ENCODE peak calls at places on chromosomes 13 and 19, in five cellular contexts. L is transverse colon, U is body of pancreas, S is tibial nerve, J is heart right ventricle. D is an unnamed sample.

GRCh38 chr13:26075498-26075897 is 23.7 kb upstream of the SHISA2 start:
- DNase-seq in J (no peak), U (no peak), S (no peak), L (no peak), D (no peak)

GRCh38 chr19:6392219-6393073 is 518 bp downstream of the GTF2F1 start:
- DNase-seq in J (no peak), L (no peak), S (no peak), U (no peak), D (no peak)

GRCh38 chr19:44582581-44583265 is 30.6 kb upstream of the IGSF23 start:
- DNase-seq in L (peak; percentile 55), J (no peak), U (peak; percentile 58), S (no peak), D (no peak)

GRCh38 chr19:10220695-10221094 is 10.4 kb downstream of the S1PR2 start:
- DNase-seq in J (no peak), L (no peak), S (no peak), U (no peak), D (no peak)

GRCh38 chr19:55602104-55603001 is 2.3 kb downstream of the ZNF524 start:
- DNase-seq in L (no peak), S (no peak), J (no peak), U (no peak), D (no peak)

GRCh38 chr13:112699318-112699918 is 9.6 kb downstream of the ATP11A start:
- DNase-seq in L (no peak), J (no peak), S (no peak), U (no peak), D (no peak)

GRCh38 chr13:114078501-114079451 is 53.6 kb downstream of the RASA3 start:
- DNase-seq in S (peak; percentile 53), J (no peak), L (peak; percentile 63), U (peak; percentile 16), D (no peak)

GRCh38 chr13:65600702-65601101 is 1629.4 kb downstream of the PCDH9 start:
- DNase-seq in L (no peak), U (no peak), S (no peak), J (no peak), D (no peak)

GRCh38 chr19:35977446-35978222 is 17.4 kb upstream of the SDHAF1 start:
- DNase-seq in S (no peak), U (no peak), L (no peak), J (no peak), D (no peak)

GRCh38 chr13:66887088-66887487 is 343.0 kb downstream of the PCDH9 start:
- DNase-seq in U (no peak), L (no peak), S (no peak), J (peak; percentile 11), D (no peak)

GRCh38 chr13:100818706-100819105 is 144.1 kb upstream of the TMTC4 start:
- DNase-seq in U (no peak), J (no peak), L (no peak), S (no peak), D (no peak)

GRCh38 chr13:44331912-44332840 is 41.4 kb upstream of the SERP2 start:
- DNase-seq in L (peak; percentile 58), J (peak; percentile 85), S (no peak), U (peak; percentile 43), D (peak; percentile 87)

GRCh38 chr19:13842294-13843103 is 34.4 kb upstream of the NANOS3 start:
- DNase-seq in L (peak; percentile 88), S (peak; percentile 88), J (peak; percentile 92), U (peak; percentile 88), D (peak; percentile 55)

GRCh38 chr13:24685314-24685713 is 5.1 kb downstream of the ATP12A start:
- DNase-seq in U (no peak), S (no peak), L (no peak), J (no peak), D (no peak)

GRCh38 chr19:39937094-39937493 is 2.7 kb upstream of the FCGBP start:
- DNase-seq in L (no peak), U (no peak), J (no peak), S (no peak), D (no peak)

GRCh38 chr13:32246468-32246867 is 68.7 kb downstream of the ZAR1L start:
- DNase-seq in J (peak; percentile 72), U (peak; percentile 65), L (peak; percentile 61), S (no peak), D (peak; percentile 81)

GRCh38 chr13:113298001-113298945 is 1.2 kb downstream of the LAMP1 start:
- DNase-seq in U (no peak), J (no peak), S (no peak), L (no peak), D (no peak)

GRCh38 chr13:59861676-59862075 is 302.1 kb downstream of the DIAPH3 start:
- DNase-seq in L (no peak), U (no peak), S (no peak), J (no peak), D (no peak)

GRCh38 chr13:26060366-26060765 is 8.6 kb upstream of the SHISA2 start:
- DNase-seq in J (no peak), L (no peak), U (no peak), S (no peak), D (no peak)

GRCh38 chr13:44237276-44237767 is 136.3 kb upstream of the SERP2 start:
- DNase-seq in S (peak; percentile 62), L (peak; percentile 47), J (peak; percentile 90), U (peak; percentile 36), D (peak; percentile 64)

GRCh38 chr19:42555801-42556200 is 27.5 kb upstream of the CEACAM1 start:
- DNase-seq in U (no peak), J (no peak), L (no peak), S (no peak), D (no peak)

GRCh38 chr13:65926750-65927171 is 1303.4 kb downstream of the PCDH9 start:
- DNase-seq in U (peak; percentile 60), J (peak; percentile 11), S (no peak), L (peak; percentile 9), D (no peak)

GRCh38 chr19:48872884-48873475 is 759 bp downstream of the PPP1R15A start:
- DNase-seq in U (peak; percentile 91), S (peak; percentile 89), J (peak; percentile 95), L (peak; percentile 90), D (peak; percentile 95)

GRCh38 chr19:33578697-33579096 is 43.1 kb upstream of the CHST8 start:
- DNase-seq in L (no peak), S (no peak), U (no peak), J (no peak), D (no peak)

GRCh38 chr19:16380314-16380695 is 55.7 kb downstream of the KLF2 start:
- DNase-seq in U (peak; percentile 3), J (no peak), S (no peak), L (no peak), D (no peak)

GRCh38 chr19:40717325-40717879 is 490 bp downstream of the ITPKC start:
- DNase-seq in U (no peak), J (peak; percentile 40), L (no peak), S (no peak), D (no peak)

GRCh38 chr19:13996928-13997636 is 9.0 kb downstream of the RFX1 start:
- DNase-seq in J (no peak), U (no peak), S (no peak), L (no peak), D (no peak)

GRCh38 chr13:98156259-98156658 is 13.4 kb downstream of the FARP1 start:
- DNase-seq in S (no peak), L (no peak), J (no peak), U (no peak), D (no peak)

GRCh38 chr13:31797154-31797775 is 57.9 kb downstream of the RXFP2 start:
- DNase-seq in J (no peak), U (no peak), S (no peak), L (no peak), D (no peak)

GRCh38 chr19:16104722-16105121 is 7.0 kb upstream of the RAB8A start:
- DNase-seq in U (no peak), J (no peak), L (no peak), S (no peak), D (no peak)

GRCh38 chr13:93778548-93778947 is 551.9 kb downstream of the GPC6 start:
- DNase-seq in J (no peak), L (no peak), U (no peak), S (no peak), D (no peak)
- H3K4me3 ChIP-seq in J (no peak overlapping the region), L (no peak overlapping the region), U (no peak overlapping the region), S (no peak overlapping the region), D (no peak overlapping the region)

DNA sequence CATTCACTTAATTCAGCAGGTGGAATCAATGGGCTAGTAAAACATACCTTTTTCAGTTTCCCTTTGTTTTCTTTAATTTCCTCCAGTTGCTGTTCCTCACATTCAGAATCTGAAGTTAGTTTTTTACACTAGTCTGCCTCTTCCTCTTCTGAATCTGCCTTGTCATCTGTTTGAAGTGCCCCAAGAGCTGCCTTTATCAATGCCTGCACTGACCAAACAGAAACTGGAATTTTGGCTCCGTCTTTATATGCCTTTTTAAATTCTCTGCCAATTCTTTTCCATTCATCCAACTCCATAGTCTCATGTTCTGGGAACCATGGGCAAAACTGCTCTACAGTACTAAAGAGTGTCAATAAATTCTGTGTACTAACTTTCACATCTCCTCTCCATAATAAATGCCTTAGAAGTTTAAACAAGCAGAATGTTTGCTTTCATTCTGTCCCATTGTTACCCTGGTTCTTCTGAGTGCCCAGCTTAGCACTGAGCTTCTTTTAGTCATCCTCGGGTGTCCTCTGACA is 154.2 kb downstream of the ZNF486 start:
- DNase-seq in S (no peak), L (no peak), U (peak; percentile 40), J (no peak), D (no peak)
- H3K9me3 ChIP-seq in S (no peaks in the 10 kb centered on the region), L (no peaks in the 10 kb centered on the region), U (no peaks in the 10 kb centered on the region), J (no peaks in the 10 kb centered on the region), D (no peaks in the 10 kb centered on the region)

GRCh38 chr13:46586766-46587509 is 34.0 kb downstream of the LRCH1 start:
- DNase-seq in J (no peak), S (no peak), L (no peak), U (no peak), D (no peak)
- H3K4me3 ChIP-seq in J (no peak overlapping the region), S (no peak overlapping the region), L (no peak overlapping the region), U (no peak overlapping the region), D (no peak overlapping the region)

DNA sequence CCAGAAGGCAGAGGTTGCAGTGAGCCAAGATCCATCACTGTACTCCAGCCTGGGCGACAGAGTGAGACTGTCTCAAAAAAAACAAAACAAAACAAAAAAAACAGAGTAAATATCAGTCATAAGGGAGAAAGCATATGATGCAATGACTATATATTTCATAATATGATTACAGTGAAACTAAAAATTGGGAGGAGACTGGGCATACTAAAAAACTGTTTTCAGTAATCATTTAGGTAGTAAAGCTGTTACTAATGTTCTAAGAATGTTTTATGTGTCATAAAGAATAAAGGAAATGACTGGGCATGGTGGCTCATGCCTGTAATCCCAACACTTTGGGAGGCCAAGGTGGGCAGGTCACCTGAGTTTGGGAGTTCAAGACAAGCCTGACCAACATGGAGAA is 15.9 kb downstream of the ZNF573 start:
- DNase-seq in S (no peak), L (no peak), U (no peak), J (no peak), D (no peak)
- H3K9me3 ChIP-seq in S (peaks cover 5% of the 10 kb centered on the region), L (no peaks in the 10 kb centered on the region), U (no peaks in the 10 kb centered on the region), J (no peaks in the 10 kb centered on the region), D (peaks cover 6% of the 10 kb centered on the region)